ENCODE peak calls at places on chromosomes 1 and 21, in seven cellular contexts. R is PC-3, H is lung microvascular endothelial cell, Q is HEK293T, N is SK-MEL-5, O is T-helper 1 cell, U is AG20443. K is an unnamed sample.

GRCh38 chr21:44919913-44920693 is 596 bp downstream of the ITGB2 start:
- DNase-seq in R (no peak), H (no peak), Q (no peak), N (no peak), O (no peak), U (no peak), K (no peak)

GRCh38 chr21:42236693-42237092 is 17.8 kb downstream of the ABCG1 start:
- DNase-seq in R (no peak), H (no peak), Q (no peak), N (no peak), O (no peak), U (no peak), K (no peak)

GRCh38 chr1:226679853-226680516 is 59.1 kb downstream of the ITPKB start:
- DNase-seq in R (no peak), H (peak), Q (peak), N (no peak), O (peak), U (peak), K (peak)

GRCh38 chr21:42252778-42253340 is 33.9 kb downstream of the ABCG1 start:
- DNase-seq in R (no peak), H (no peak), Q (no peak), N (no peak), O (no peak), U (no peak), K (no peak)

GRCh38 chr1:202002447-202002846 is 7.9 kb upstream of the ELF3 start:
- DNase-seq in R (no peak), H (no peak), Q (no peak), N (no peak), O (no peak), U (no peak), K (no peak)

GRCh38 chr1:49465486-49466185 is 558.1 kb downstream of the AGBL4 start:
- DNase-seq in R (peak), H (no peak), Q (no peak), N (no peak), O (no peak), U (no peak), K (no peak)

GRCh38 chr1:36641776-36642175 is 159.1 kb upstream of the CSF3R start:
- DNase-seq in R (no peak), H (no peak), Q (no peak), N (no peak), O (no peak), U (no peak), K (no peak)

GRCh38 chr1:156560585-156561163 is 11.7 kb downstream of the IQGAP3 start:
- DNase-seq in R (no peak), H (no peak), Q (no peak), N (no peak), O (no peak), U (no peak), K (no peak)

GRCh38 chr1:21175324-21175669 is 1.4 kb downstream of the EIF4G3 start:
- DNase-seq in R (peak), H (peak), Q (no peak), N (peak), O (no peak), U (no peak), K (no peak)

GRCh38 chr1:215824245-215824644 is 257.1 kb downstream of the KCTD3 start:
- DNase-seq in R (peak), H (no peak), Q (peak), N (peak), O (no peak), U (peak), K (no peak)

GRCh38 chr21:26761174-26761915 is 83.9 kb downstream of the ADAMTS1 start:
- DNase-seq in R (no peak), H (no peak), Q (no peak), N (no peak), O (no peak), U (no peak), K (no peak)

GRCh38 chr1:96334236-96334557 is 387.4 kb upstream of the PTBP2 start:
- DNase-seq in R (no peak), H (no peak), Q (no peak), N (no peak), O (no peak), U (no peak), K (no peak)

GRCh38 chr1:117600966-117601365 is 4.9 kb upstream of the TENT5C start:
- DNase-seq in R (no peak), H (no peak), Q (no peak), N (no peak), O (no peak), U (no peak), K (no peak)

GRCh38 chr1:185595835-185596667 is 138.1 kb upstream of the HMCN1 start:
- DNase-seq in R (peak), H (peak), Q (peak), N (peak), O (peak), U (peak), K (peak)

GRCh38 chr1:111279144-111279543 is 11.5 kb upstream of the CHIA start:
- DNase-seq in R (no peak), H (no peak), Q (no peak), N (no peak), O (no peak), U (no peak), K (no peak)

GRCh38 chr1:41416552-41417334 is 55.5 kb downstream of the FOXO6 start:
- DNase-seq in R (peak), H (peak), Q (peak), N (peak), O (peak), U (peak), K (peak)

GRCh38 chr1:83905315-83905907 is 93.5 kb downstream of the TTLL7 start:
- DNase-seq in R (peak), H (peak), Q (no peak), N (peak), O (no peak), U (no peak), K (no peak)

GRCh38 chr1:101976161-101976560 is 20.6 kb downstream of the OLFM3 start:
- DNase-seq in R (no peak), H (no peak), Q (no peak), N (no peak), O (no peak), U (no peak), K (no peak)

GRCh38 chr1:211527888-211528287 is 35.9 kb upstream of the RD3 start:
- DNase-seq in R (no peak), H (peak), Q (no peak), N (no peak), O (no peak), U (no peak), K (no peak)

GRCh38 chr1:204191481-204191880 is 4.8 kb downstream of the KISS1 start:
- DNase-seq in R (no peak), H (no peak), Q (no peak), N (no peak), O (no peak), U (no peak), K (no peak)

GRCh38 chr1:211133393-211133840 is 531 bp downstream of the KCNH1 start:
- DNase-seq in R (no peak), H (no peak), Q (no peak), N (no peak), O (no peak), U (peak), K (no peak)

GRCh38 chr1:155218854-155219591 is 10.5 kb downstream of the MTX1 start:
- DNase-seq in R (peak), H (peak), Q (peak), N (peak), O (no peak), U (peak), K (no peak)

GRCh38 chr21:46431884-46432488 is 26.7 kb upstream of the DIP2A start:
- DNase-seq in R (no peak), H (no peak), Q (no peak), N (no peak), O (no peak), U (no peak), K (no peak)

GRCh38 chr1:34800214-34800613 is 7.4 kb downstream of the GJA4 start:
- DNase-seq in R (no peak), H (no peak), Q (no peak), N (no peak), O (no peak), U (peak), K (no peak)

GRCh38 chr1:232629250-232630046 is 485 bp downstream of the SIPA1L2 start:
- DNase-seq in R (peak), H (peak), Q (no peak), N (peak), O (peak), U (peak), K (peak)

GRCh38 chr1:57345916-57346315 is 77.9 kb downstream of the DAB1 start:
- DNase-seq in R (no peak), H (no peak), Q (no peak), N (no peak), O (no peak), U (no peak), K (no peak)

GRCh38 chr1:230231739-230232075 is 164.7 kb downstream of the GALNT2 start:
- DNase-seq in R (no peak), H (no peak), Q (no peak), N (no peak), O (no peak), U (no peak), K (no peak)

GRCh38 chr1:109247401-109248365 is 1.7 kb upstream of the CELSR2 start:
- DNase-seq in R (no peak), H (no peak), Q (no peak), N (no peak), O (no peak), U (no peak), K (no peak)

GRCh38 chr21:34110594-34111202 is 37.3 kb downstream of the MRPS6 start:
- DNase-seq in R (no peak), H (no peak), Q (no peak), N (no peak), O (no peak), U (no peak), K (no peak)

GRCh38 chr1:118304722-118305344 is 119.8 kb upstream of the SPAG17 start:
- DNase-seq in R (peak), H (no peak), Q (peak), N (peak), O (no peak), U (no peak), K (no peak)

GRCh38 chr21:16377120-16377658 is 647.4 kb downstream of the USP25 start:
- DNase-seq in R (no peak), H (no peak), Q (no peak), N (no peak), O (no peak), U (peak), K (no peak)

K was measured in activated effector memory CD4-positive, alpha-beta T cell treated with Interleukin-2 at 50 U/mL for 16 hours.